ENCODE peak calls at places on chromosome 10, in ten cellular contexts. S is HEK293T, E is memory B cell, Y is upper lobe of right lung, T is BE2C, P is KG1, K is pons, A is NCI-H1092 treated with DMSO at 0.1 percent for 48 hours, C is Caco-2, U is keratinocyte. N is an unnamed sample.

GRCh38 chr10:94155722-94156271 is 162.1 kb downstream of the PLCE1 start:
- DNase-seq in S (no peak), E (no peak), Y (no peak), T (no peak), P (no peak), K (no peak), A (no peak), C (no peak), U (no peak), N (no peak)

GRCh38 chr10:43420369-43421200 is 11.6 kb upstream of the HNRNPF start:
- DNase-seq in S (peak), E (no peak), Y (peak), T (peak), P (peak), K (peak), A (peak), C (peak), U (no peak), N (peak)

GRCh38 chr10:103772096-103772845 is 83.1 kb downstream of the SH3PXD2A start:
- DNase-seq in S (peak), E (peak), Y (peak), T (peak), P (no peak), K (no peak), A (peak), C (peak), U (no peak), N (peak)

GRCh38 chr10:69631566-69631965 is 1.5 kb downstream of the FAM241B start:
- DNase-seq in S (no peak), E (no peak), Y (no peak), T (no peak), P (no peak), K (no peak), A (no peak), C (no peak), U (no peak), N (no peak)

GRCh38 chr10:13891542-13892431 is 305.0 kb downstream of the PRPF18 start:
- DNase-seq in S (peak), E (no peak), Y (peak), T (no peak), P (no peak), K (no peak), A (peak), C (no peak), U (no peak), N (no peak)

GRCh38 chr10:34313353-34313752 is 501.7 kb downstream of the PARD3 start:
- DNase-seq in S (no peak), E (no peak), Y (no peak), T (no peak), P (no peak), K (no peak), A (no peak), C (no peak), U (no peak), N (no peak)

GRCh38 chr10:122240401-122240800 is 30.7 kb upstream of the BTBD16 start:
- DNase-seq in S (no peak), E (no peak), Y (no peak), T (no peak), P (no peak), K (no peak), A (no peak), C (no peak), U (no peak), N (no peak)

GRCh38 chr10:84412482-84412881 is 84.1 kb downstream of the CCSER2 start:
- DNase-seq in S (no peak), E (no peak), Y (no peak), T (no peak), P (no peak), K (no peak), A (no peak), C (no peak), U (no peak), N (no peak)

GRCh38 chr10:71694567-71694968 is 25.0 kb downstream of the C10orf105 start:
- DNase-seq in S (no peak), E (peak), Y (peak), T (no peak), P (peak), K (peak), A (no peak), C (no peak), U (no peak), N (no peak)

GRCh38 chr10:125060486-125060850 is 99.9 kb downstream of the CTBP2 start:
- DNase-seq in S (no peak), E (no peak), Y (no peak), T (no peak), P (no peak), K (no peak), A (no peak), C (no peak), U (no peak), N (no peak)

N was measured in A549.